ENCODE peak calls at places on chromosome 9, in six cellular contexts. X is MM.1S, R is PC-3, K is neural progenitor cell, B is GM23248, Y is fibroblast of lung. M is an unnamed sample.

GRCh38 chr9:114905160-114905940 is 25.0 kb downstream of the TNFSF8 start:
- DNase-seq in R (no peak), X (no peak), Y (no peak), B (no peak), K (no peak), M (no peak)

GRCh38 chr9:70408393-70409040 is 5.9 kb downstream of the KLF9 start:
- DNase-seq in B (no peak), R (no peak), K (no peak), X (no peak), Y (no peak), M (peak; percentile 47)

GRCh38 chr9:20988916-20989315 is 42.5 kb downstream of the HACD4 start:
- DNase-seq in X (no peak), R (peak; percentile 80), B (peak; percentile 42), K (no peak), Y (peak; percentile 49), M (no peak)

GRCh38 chr9:107809859-107810492 is 320.4 kb upstream of the KLF4 start:
- DNase-seq in K (no peak), R (peak; percentile 55), X (no peak), B (peak; percentile 56), Y (peak; percentile 58), M (peak; percentile 22)

GRCh38 chr9:21491742-21492141 is 9.6 kb upstream of the IFNE start:
- DNase-seq in Y (peak; percentile 41), B (no peak), R (no peak), X (no peak), K (no peak), M (no peak)

GRCh38 chr9:127180457-127181314 is 58.3 kb upstream of the ANGPTL2 start:
- DNase-seq in B (no peak), R (no peak), Y (no peak), X (no peak), K (no peak), M (no peak)

GRCh38 chr9:111440226-111440625 is 44.0 kb downstream of the ECPAS start:
- DNase-seq in B (no peak), X (no peak), Y (no peak), K (no peak), R (no peak), M (no peak)

GRCh38 chr9:115910899-115911298 is 242.7 kb upstream of the PAPPA start:
- DNase-seq in Y (no peak), K (no peak), B (no peak), R (no peak), X (no peak), M (no peak)

GRCh38 chr9:135711411-135711810 is 9.4 kb downstream of the KCNT1 start:
- DNase-seq in X (no peak), B (no peak), R (no peak), Y (no peak), K (no peak), M (no peak)

GRCh38 chr9:134562146-134562753 is 79.4 kb upstream of the COL5A1 start:
- DNase-seq in K (no peak), X (no peak), Y (no peak), B (peak; percentile 35), R (no peak), M (no peak)

GRCh38 chr9:91220491-91221135 is 141.1 kb downstream of the AUH start:
- DNase-seq in R (no peak), Y (no peak), B (peak; percentile 21), K (no peak), X (no peak), M (peak; percentile 68)

GRCh38 chr9:128298535-128299482 is 22.7 kb downstream of the SWI5 start:
- DNase-seq in Y (no peak), K (no peak), X (no peak), R (peak; percentile 38), B (no peak), M (no peak)

GRCh38 chr9:21680590-21680989 is 121.8 kb upstream of the MTAP start:
- DNase-seq in Y (no peak), X (no peak), B (no peak), K (no peak), R (no peak), M (no peak)

GRCh38 chr9:3827175-3827574 is 301.4 kb upstream of the RFX3 start:
- DNase-seq in B (no peak), Y (no peak), R (peak; percentile 93), K (no peak), X (no peak), M (no peak)

GRCh38 chr9:121298689-121299112 is 30.7 kb downstream of the GSN start:
- DNase-seq in K (peak; percentile 16), B (peak; percentile 31), R (no peak), Y (no peak), X (no peak), M (no peak)

GRCh38 chr9:111016046-111017026 is 21.9 kb downstream of the LPAR1 start:
- DNase-seq in R (peak; percentile 61), B (peak; percentile 56), X (no peak), Y (peak; percentile 80), K (no peak), M (peak; percentile 73)

GRCh38 chr9:88782931-88783451 is 208.3 kb upstream of the S1PR3 start:
- DNase-seq in K (peak; percentile 93), X (no peak), B (peak; percentile 56), R (peak; percentile 67), Y (no peak), M (peak; percentile 65)

GRCh38 chr9:89428901-89429890 is 68.7 kb downstream of the SEMA4D start:
- DNase-seq in X (no peak), Y (no peak), K (peak; percentile 46), R (no peak), B (no peak), M (no peak)

GRCh38 chr9:101479337-101480045 is 43.9 kb upstream of the ALDOB start:
- DNase-seq in R (no peak), X (no peak), K (no peak), B (no peak), Y (no peak), M (no peak)

GRCh38 chr9:127083133-127083532 is 39.3 kb downstream of the ANGPTL2 start:
- DNase-seq in B (no peak), Y (no peak), R (no peak), X (no peak), K (no peak), M (no peak)

GRCh38 chr9:125240649-125240999 is 519 bp downstream of the HSPA5 start:
- DNase-seq in B (peak; percentile 66), X (peak; percentile 56), K (peak; percentile 59), R (peak; percentile 22), Y (peak; percentile 28), M (no peak)

GRCh38 chr9:129109952-129110739 is 447 bp downstream of the CRAT start:
- DNase-seq in X (no peak), B (peak; percentile 78), Y (peak; percentile 12), R (no peak), K (no peak), M (no peak)

DNA sequence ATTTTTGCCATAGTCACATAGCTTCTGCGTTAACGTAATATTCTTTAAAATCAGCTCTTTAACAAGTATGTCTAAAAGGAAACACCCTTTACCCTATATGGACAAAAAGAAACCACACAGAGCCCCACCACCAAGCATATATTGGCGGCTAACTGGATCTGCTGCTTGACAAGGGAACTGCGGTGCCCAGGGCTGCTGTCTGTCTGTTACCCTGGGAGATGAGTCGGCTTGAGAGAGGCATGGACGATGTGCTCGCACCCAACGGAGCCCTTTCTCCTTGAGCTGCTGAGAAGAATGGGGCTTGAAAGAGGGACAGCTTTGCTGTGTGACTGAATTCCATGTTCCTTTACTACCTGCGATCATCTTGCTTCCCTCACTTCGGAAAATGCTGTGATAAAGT is 158.6 kb upstream of the SHB start:
- DNase-seq in B (peak; percentile 45), X (no peak), Y (peak; percentile 5), R (peak; percentile 33), K (peak; percentile 43), M (peak; percentile 52)
- TF ChIP-seq EZH2 in B (no peak), X (no peak), Y (no peak), R (no peak), K (no peak), M (no peak)

GRCh38 chr9:77018058-77019009 is 1.1 kb upstream of the FOXB2 start:
- DNase-seq in R (no peak), Y (no peak), X (no peak), K (peak; percentile 82), B (peak; percentile 34), M (no peak)
- TF ChIP-seq EZH2 in R (no peak), Y (no peak), X (no peak), K (no peak), B (peak; percentile 87), M (peak; percentile 21)

GRCh38 chr9:93862877-93863545 is 92.1 kb downstream of the BARX1 start:
- DNase-seq in R (no peak), Y (no peak), B (no peak), K (no peak), X (no peak), M (no peak)

GRCh38 chr9:93864029-93864428 is 91.1 kb downstream of the BARX1 start:
- DNase-seq in R (no peak), B (peak; percentile 5), X (no peak), Y (no peak), K (no peak), M (no peak)

GRCh38 chr9:93859431-93860215 is 95.5 kb downstream of the BARX1 start:
- DNase-seq in Y (no peak), R (no peak), K (peak; percentile 28), X (no peak), B (no peak), M (no peak)

GRCh38 chr9:93861736-93862358 is 93.3 kb downstream of the BARX1 start:
- DNase-seq in X (no peak), Y (no peak), B (no peak), R (no peak), K (peak; percentile 34), M (no peak)

GRCh38 chr9:93860694-93861658 is 94.2 kb downstream of the BARX1 start:
- DNase-seq in K (no peak), Y (no peak), R (no peak), B (no peak), X (no peak), M (no peak)
- TF ChIP-seq EZH2 in K (no peak), Y (no peak), R (no peak), B (no peak), X (no peak), M (peak; percentile 32)

GRCh38 chr9:130658893-130659698 is 5.3 kb upstream of the PRDM12 start:
- DNase-seq in K (peak; percentile 21), R (no peak), Y (no peak), X (no peak), B (no peak), M (no peak)
- TF ChIP-seq EZH2 in K (peak; percentile 83), R (no peak), Y (peak; percentile 82), X (no peak), B (no peak), M (peak; percentile 92)

DNA sequence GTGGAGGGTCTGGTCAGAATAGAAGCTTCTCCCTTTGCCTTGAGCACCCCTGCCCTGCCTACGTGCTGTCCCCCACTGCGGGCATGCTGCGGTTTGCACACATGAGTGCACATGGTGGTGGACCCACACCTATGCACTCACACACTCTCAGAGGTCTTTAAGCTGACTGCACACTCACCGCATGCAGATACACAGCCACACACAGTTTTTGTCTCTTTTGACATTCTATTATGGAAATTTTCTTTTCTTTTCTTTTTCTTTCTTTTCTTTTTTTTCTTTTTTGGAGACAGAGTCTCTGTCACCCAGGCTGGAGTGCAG is 585 bp upstream of the ARID3C start:
- DNase-seq in R (no peak), B (no peak), K (no peak), X (no peak), Y (no peak), M (no peak)
- TF ChIP-seq EZH2 in R (no peak), B (peak; percentile 61), K (no peak), X (no peak), Y (peak; percentile 72), M (no peak)

M was measured in astrocyte.